ENCODE peak calls at places on chromosomes 7 and 10, in six cellular contexts. Y is HCT116; D is K562; J is stimulated activated naive CD8-positive, alpha-beta T cell treated with anti-CD3 and anti-CD28 coated beads, Interleukin-15, Interleukin-2, amounts not matched to agents 100 U/mL and 50 U/mL, for 24 hours; P is A549; I is activated CD8-positive, alpha-beta T cell treated with anti-CD3 and anti-CD28 coated beads, Interleukin-2, amount 10 ng/mL, durations not matched to agents 7 days and 5 days. L is an unnamed sample.

GRCh38 chr7:158361326-158361946 is 226.2 kb downstream of the PTPRN2 start:
- ATAC-seq in P (peak; percentile 54), I (no peak), D (peak; percentile 37), J (no peak), Y (no peak), L (peak; percentile 14)

GRCh38 chr7:475951-476441 is 43.6 kb downstream of the PDGFA start:
- ATAC-seq in J (no peak), Y (no peak), P (no peak), I (no peak), D (no peak), L (no peak)

GRCh38 chr10:49071221-49071761 is 44.0 kb downstream of the VSTM4 start:
- ATAC-seq in Y (no peak), D (no peak), P (no peak), I (no peak), J (no peak), L (no peak)

GRCh38 chr7:103031781-103032180 is 42.8 kb downstream of the FBXL13 start:
- ATAC-seq in Y (no peak), D (peak; percentile 49), I (no peak), J (no peak), P (no peak), L (no peak)

GRCh38 chr10:24435374-24435773 is 226.4 kb downstream of the KIAA1217 start:
- ATAC-seq in J (no peak), Y (no peak), I (no peak), P (no peak), D (no peak), L (no peak)

GRCh38 chr7:92790987-92791386 is 45.4 kb downstream of the CDK6 start:
- ATAC-seq in I (no peak), P (peak; percentile 17), Y (peak; percentile 59), J (no peak), D (no peak), L (no peak)

GRCh38 chr10:101010329-101010728 is 10.7 kb downstream of the LZTS2 start:
- ATAC-seq in P (no peak), Y (no peak), J (no peak), D (no peak), I (no peak), L (no peak)

GRCh38 chr10:17716161-17716560 is 35.8 kb upstream of the TMEM236 start:
- ATAC-seq in D (no peak), J (no peak), I (no peak), Y (no peak), P (no peak), L (no peak)

GRCh38 chr10:89861584-89862287 is 160.3 kb downstream of the KIF20B start:
- ATAC-seq in P (peak; percentile 40), D (no peak), Y (peak; percentile 88), J (peak; percentile 96), I (peak; percentile 24), L (peak; percentile 59)

GRCh38 chr7:32588657-32589056 is 93.4 kb downstream of the AVL9 start:
- ATAC-seq in I (peak; percentile 36), J (peak; percentile 86), Y (peak; percentile 38), D (peak; percentile 8), P (no peak), L (peak; percentile 51)

GRCh38 chr7:48419401-48419800 is 248.1 kb downstream of the ABCA13 start:
- ATAC-seq in J (no peak), Y (no peak), D (no peak), I (no peak), P (no peak), L (no peak)

GRCh38 chr10:86747796-86748581 is 8.4 kb upstream of the BMPR1A start:
- ATAC-seq in J (no peak), I (no peak), Y (no peak), P (peak; percentile 56), D (no peak), L (no peak)

GRCh38 chr7:56175784-56176183 is 59.6 kb upstream of the NUPR2 start:
- ATAC-seq in P (no peak), Y (no peak), D (no peak), I (no peak), J (no peak), L (no peak)

GRCh38 chr10:71974489-71975011 is 10.4 kb downstream of the CHST3 start:
- ATAC-seq in J (peak; percentile 92), Y (peak; percentile 44), D (no peak), I (no peak), P (peak; percentile 69), L (peak; percentile 82)

GRCh38 chr10:10927608-10928007 is 90.1 kb upstream of the CELF2 start:
- ATAC-seq in Y (no peak), P (no peak), I (no peak), J (no peak), D (no peak), L (no peak)

GRCh38 chr7:128914566-128915151 is 4.2 kb upstream of the KCP start:
- ATAC-seq in D (peak; percentile 16), J (no peak), I (no peak), P (peak; percentile 24), Y (no peak), L (peak; percentile 86)

GRCh38 chr7:77800730-77801129 is 2.2 kb downstream of the PHTF2 start:
- ATAC-seq in J (no peak), D (no peak), Y (no peak), P (no peak), I (no peak), L (no peak)

L was measured in stimulated activated memory B cell treated with anti-CD40 and anti-IgM and Interleukin-4, amounts not matched to agents 10 μg/mL and 1 μg/mL and 100 μg/mL, for 72 hours.